ENCODE peak calls at places on chromosomes 12 and 14, in five cellular contexts. U is sigmoid colon; O is CD8-positive, alpha-beta memory T cell; Q is body of pancreas; B is HCT116. P is an unnamed sample. For H3K36me3, the result is how much of the 10 kb centered on the place peaks cover.

GRCh38 chr14:102417118-102417517 is 54.4 kb downstream of the TECPR2 start:
- DNase-seq in U (peak), O (no peak), Q (no peak), B (no peak), P (no peak)

GRCh38 chr14:73714656-73715081 is 485 bp upstream of the PNMA1 start:
- DNase-seq in U (no peak), O (no peak), Q (no peak), B (no peak), P (no peak)

GRCh38 chr12:4270670-4271432 is 2.7 kb upstream of the CCND2 start:
- DNase-seq in U (peak), O (no peak), Q (peak), B (no peak), P (peak)

GRCh38 chr12:16880864-16881285 is 274.9 kb upstream of the LMO3 start:
- DNase-seq in U (no peak), O (no peak), Q (peak), B (no peak), P (peak)

GRCh38 chr12:68521321-68521839 is 89.3 kb upstream of the RAP1B start:
- DNase-seq in U (no peak), O (no peak), Q (no peak), B (no peak), P (no peak)

GRCh38 chr14:57205953-57206352 is 62.8 kb downstream of the EXOC5 start:
- DNase-seq in U (no peak), O (no peak), Q (no peak), B (no peak), P (no peak)

GRCh38 chr14:40417777-40418401 is 985.7 kb upstream of the FBXO33 start:
- DNase-seq in U (no peak), O (no peak), Q (no peak), B (peak), P (peak)

GRCh38 chr14:49218436-49219092 is 367.6 kb downstream of the RPS29 start:
- DNase-seq in U (no peak), O (no peak), Q (no peak), B (no peak), P (no peak)

GRCh38 chr12:95653761-95654546 is 102.7 kb upstream of the USP44 start:
- DNase-seq in U (no peak), O (no peak), Q (peak), B (peak), P (no peak)

GRCh38 chr14:104894331-104895206 is 29.5 kb downstream of the CEP170B start:
- DNase-seq in U (peak), O (no peak), Q (peak), B (no peak), P (no peak)

GRCh38 chr12:11650279-11650696 is 814 bp downstream of the ETV6 start:
- DNase-seq in U (no peak), O (no peak), Q (peak), B (no peak), P (no peak)

DNA sequence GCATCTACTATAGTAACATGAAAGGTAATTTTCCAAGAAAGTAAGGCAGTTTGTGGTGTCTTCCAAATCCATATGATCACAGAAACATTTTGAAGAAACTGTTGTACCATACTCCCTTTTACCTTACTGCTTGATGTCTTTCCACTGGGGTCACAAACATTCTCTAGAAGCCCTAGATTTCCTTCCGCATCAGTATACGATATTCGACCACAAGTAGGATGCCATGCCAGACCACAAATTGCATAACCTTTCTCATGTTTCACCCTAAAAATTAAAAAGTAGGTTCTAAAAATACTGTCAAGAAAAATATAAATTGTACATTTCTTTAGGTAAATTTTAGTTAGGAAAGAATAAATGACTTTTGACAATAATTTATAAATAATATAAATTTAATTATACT is 26.5 kb downstream of the WDHD1 start:
- DNase-seq in U (no peak), O (no peak), Q (no peak), B (no peak), P (no peak)
- H3K36me3 ChIP-seq in U (under half), O (under half), Q (under half), B (under half), P (under half)

GRCh38 chr14:75999511-76000190 is 14.1 kb downstream of the IFT43 start:
- DNase-seq in U (no peak), O (no peak), Q (no peak), B (no peak), P (no peak)
- H3K36me3 ChIP-seq in U (under half), O (under half), Q (under half), B (under half), P (under half)

GRCh38 chr12:1436015-1436414 is 158.4 kb downstream of the FBXL14 start:
- DNase-seq in U (no peak), O (no peak), Q (no peak), B (no peak), P (no peak)

GRCh38 chr12:1435456-1435855 is 158.9 kb downstream of the FBXL14 start:
- DNase-seq in U (no peak), O (no peak), Q (no peak), B (no peak), P (peak)

GRCh38 chr12:1435044-1435443 is 159.3 kb downstream of the FBXL14 start:
- DNase-seq in U (no peak), O (no peak), Q (no peak), B (no peak), P (peak)

GRCh38 chr12:1436996-1437395 is 157.4 kb downstream of the FBXL14 start:
- DNase-seq in U (no peak), O (no peak), Q (no peak), B (no peak), P (no peak)

GRCh38 chr12:1434296-1434955 is 160.0 kb downstream of the FBXL14 start:
- DNase-seq in U (no peak), O (no peak), Q (no peak), B (no peak), P (no peak)
- H3K36me3 ChIP-seq in U (under half), O (under half), Q (under half), B (under half), P (under half)

DNA sequence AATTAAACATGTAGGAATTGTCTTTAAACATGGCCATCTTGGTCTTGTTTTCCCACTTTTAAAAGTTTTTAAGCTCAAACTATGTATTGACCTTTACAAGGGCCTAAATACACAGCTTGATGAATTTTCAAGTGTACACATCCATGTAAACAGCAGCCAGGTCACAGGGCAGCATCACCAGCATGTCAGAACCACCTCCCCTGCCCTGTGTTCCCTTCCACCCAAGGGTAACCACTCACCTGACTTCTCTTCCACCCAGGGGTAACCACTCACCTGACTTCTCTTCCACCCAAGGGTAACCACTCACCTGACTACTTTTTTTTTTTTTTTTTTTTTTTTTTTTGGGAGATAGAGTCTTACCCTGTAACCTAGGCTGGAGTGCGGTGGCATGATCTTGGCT is 4.6 kb downstream of the FBXW8 start:
- DNase-seq in U (no peak), O (no peak), Q (no peak), B (no peak), P (no peak)
- H3K36me3 ChIP-seq in U (under half), O (under half), Q (under half), B (under half), P (under half)

DNA sequence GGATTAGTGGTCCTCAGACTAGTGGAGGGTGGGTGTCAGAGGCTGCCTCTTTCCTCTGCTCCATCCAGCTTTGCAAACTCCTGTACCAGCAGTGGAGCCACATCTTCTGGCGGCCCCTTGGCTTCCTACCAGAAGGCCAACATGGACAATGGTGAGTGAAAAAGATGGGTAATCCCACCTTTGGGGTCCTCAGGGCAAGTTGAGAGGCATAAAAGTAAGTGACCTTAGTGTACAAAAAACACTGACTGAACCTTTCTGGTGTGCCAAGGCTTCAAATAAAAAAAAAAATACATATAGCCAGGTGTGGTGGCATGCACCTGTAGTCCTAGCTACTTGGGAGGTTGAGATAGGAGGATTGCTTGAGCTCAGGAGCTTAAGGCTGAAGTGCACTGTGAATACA is 9.2 kb upstream of the PIP4K2C start:
- DNase-seq in U (no peak), O (no peak), Q (no peak), B (no peak), P (no peak)
- H3K36me3 ChIP-seq in U (under half), O (under half), Q (under half), B (under half), P (under half)

GRCh38 chr12:104095289-104095688 is 31.0 kb downstream of the HCFC2 start:
- DNase-seq in U (no peak), O (no peak), Q (no peak), B (no peak), P (no peak)
- H3K36me3 ChIP-seq in U (half or more), O (under half), Q (under half), B (under half), P (under half)

GRCh38 chr12:124972211-124972610 is 16.7 kb downstream of the DHX37 start:
- DNase-seq in U (no peak), O (no peak), Q (no peak), B (no peak), P (no peak)
- H3K36me3 ChIP-seq in U (under half), O (under half), Q (under half), B (under half), P (under half)

GRCh38 chr12:47304161-47304560 is 224.4 kb upstream of the AMIGO2 start:
- DNase-seq in U (no peak), O (no peak), Q (no peak), B (no peak), P (no peak)
- H3K36me3 ChIP-seq in U (under half), O (under half), Q (under half), B (under half), P (under half)